ENCODE peak calls at places on chromosome 10, in eight cellular contexts. L is psoas muscle; R is fibroblast of mammary gland; W is C1 segment of cervical spinal cord; H is fibroblast of lung; U is stimulated activated CD4-positive, alpha-beta T cell treated with anti-CD3 and anti-CD28 coated beads, Interleukin-2, amount 100 ng/mL, for 48 hours; I is fibroblast of villous mesenchyme; Z is AG10803. C is an unnamed sample.

GRCh38 chr10:44706745-44707144 is 204.4 kb upstream of the TMEM72 start:
- DNase-seq in H (peak), L (no peak), U (no peak), R (peak), Z (peak), I (peak), W (no peak), C (peak)

GRCh38 chr10:120578890-120579289 is 121.9 kb downstream of the PLPP4 start:
- DNase-seq in R (no peak), U (no peak), L (no peak), Z (no peak), I (no peak), H (no peak), W (no peak), C (no peak)

GRCh38 chr10:44991571-44991970 is 9.2 kb upstream of the ZNF22 start:
- DNase-seq in U (no peak), L (no peak), I (no peak), W (no peak), H (no peak), R (no peak), Z (no peak), C (no peak)

GRCh38 chr10:79070611-79071534 is 2.1 kb downstream of the ZMIZ1 start:
- DNase-seq in Z (peak), W (peak), R (peak), H (peak), L (peak), U (no peak), I (peak), C (peak)

GRCh38 chr10:69730251-69731156 is 71.2 kb upstream of the COL13A1 start:
- DNase-seq in U (no peak), L (peak), R (peak), H (peak), Z (peak), W (no peak), I (peak), C (no peak)

GRCh38 chr10:86440874-86441838 is 74.6 kb upstream of the GRID1 start:
- DNase-seq in U (no peak), I (peak), R (peak), W (no peak), L (no peak), Z (peak), H (peak), C (peak)

GRCh38 chr10:91453535-91453934 is 43.4 kb downstream of the HECTD2 start:
- DNase-seq in W (no peak), L (no peak), H (no peak), R (no peak), I (no peak), U (no peak), Z (no peak), C (no peak)

GRCh38 chr10:3781458-3782098 is 3.4 kb downstream of the KLF6 start:
- DNase-seq in Z (peak), R (peak), U (no peak), H (peak), I (peak), L (peak), W (no peak), C (peak)

GRCh38 chr10:73899401-73899780 is 11.5 kb upstream of the PLAU start:
- DNase-seq in I (peak), U (no peak), W (no peak), R (peak), L (no peak), H (peak), Z (peak), C (peak)

GRCh38 chr10:103837370-103838094 is 17.8 kb downstream of the SH3PXD2A start:
- DNase-seq in R (no peak), W (no peak), L (no peak), H (no peak), I (no peak), Z (no peak), U (no peak), C (no peak)

GRCh38 chr10:22321156-22321711 is 335 bp downstream of the BMI1 start:
- DNase-seq in W (peak), U (no peak), Z (peak), L (peak), H (peak), R (peak), I (peak), C (peak)

GRCh38 chr10:99761395-99761794 is 21.0 kb upstream of the ABCC2 start:
- DNase-seq in I (peak), R (no peak), Z (no peak), U (no peak), H (no peak), W (no peak), L (no peak), C (peak)

GRCh38 chr10:130941886-130942285 is 369.6 kb downstream of the TCERG1L start:
- DNase-seq in H (no peak), L (no peak), R (no peak), W (no peak), Z (no peak), I (no peak), U (no peak), C (no peak)

GRCh38 chr10:4981722-4982471 is 18.7 kb downstream of the AKR1C1 start:
- DNase-seq in H (peak), R (peak), U (peak), L (no peak), I (peak), Z (peak), W (no peak), C (peak)

GRCh38 chr10:97081621-97082235 is 104.0 kb downstream of the SLIT1 start:
- DNase-seq in Z (peak), W (no peak), R (peak), L (peak), H (peak), I (peak), U (peak), C (peak)

GRCh38 chr10:62853710-62854109 is 37.5 kb upstream of the EGR2 start:
- DNase-seq in L (no peak), R (peak), I (no peak), W (no peak), H (no peak), Z (no peak), U (peak), C (no peak)

GRCh38 chr10:71084061-71084817 is 128.1 kb upstream of the UNC5B start:
- DNase-seq in R (no peak), L (peak), I (no peak), H (no peak), W (no peak), U (no peak), Z (no peak), C (no peak)

GRCh38 chr10:53088956-53089355 is 316.4 kb upstream of the MBL2 start:
- DNase-seq in U (no peak), I (no peak), R (no peak), L (no peak), W (no peak), H (no peak), Z (no peak), C (no peak)

GRCh38 chr10:121069061-121069850 is 218.1 kb downstream of the WDR11 start:
- DNase-seq in I (no peak), W (no peak), U (no peak), R (no peak), L (no peak), Z (peak), H (peak), C (no peak)

GRCh38 chr10:44811072-44811471 is 100.1 kb upstream of the TMEM72 start:
- DNase-seq in R (no peak), L (no peak), Z (no peak), W (no peak), U (no peak), I (no peak), H (peak), C (peak)

GRCh38 chr10:69344591-69345244 is 66.4 kb downstream of the HK1 start:
- DNase-seq in U (no peak), Z (no peak), R (no peak), H (no peak), W (no peak), I (no peak), L (no peak), C (no peak)

GRCh38 chr10:88592425-88592824 is 5.9 kb downstream of the LIPJ start:
- DNase-seq in I (no peak), H (no peak), W (no peak), U (no peak), L (no peak), R (no peak), Z (no peak), C (peak)

GRCh38 chr10:78436706-78437406 is 403.2 kb downstream of the RPS24 start:
- DNase-seq in H (no peak), I (no peak), L (no peak), U (no peak), W (no peak), Z (no peak), R (no peak), C (no peak)

C was measured in EH.